ENCODE peak calls at places on chromosome 9, in six cellular contexts. R is A549, U is Peyer's patch, I is HCT116, J is sigmoid colon, X is spleen. K is an unnamed sample.

GRCh38 chr9:110669439-110669838 is 848 bp downstream of the MUSK start:
- DNase-seq in J (no peak), R (no peak), U (no peak), I (no peak), X (no peak), K (no peak)

GRCh38 chr9:136007906-136008692 is 46.9 kb upstream of the UBAC1 start:
- DNase-seq in X (no peak), J (no peak), R (peak), I (peak), U (no peak), K (no peak)

GRCh38 chr9:115657695-115658094 is 495.9 kb upstream of the PAPPA start:
- DNase-seq in U (no peak), R (no peak), J (no peak), X (no peak), I (no peak), K (no peak)

GRCh38 chr9:72977670-72978069 is 24.8 kb upstream of the ALDH1A1 start:
- DNase-seq in R (peak), X (no peak), J (no peak), I (no peak), U (no peak), K (no peak)

GRCh38 chr9:8727191-8727590 is 927.6 kb upstream of the DMAC1 start:
- DNase-seq in J (no peak), R (no peak), X (no peak), I (no peak), U (no peak), K (no peak)

GRCh38 chr9:81083062-81083461 is 606.3 kb downstream of the TLE1 start:
- DNase-seq in U (no peak), I (no peak), R (peak), J (peak), X (no peak), K (no peak)

GRCh38 chr9:33329117-33329563 is 38.8 kb downstream of the NFX1 start:
- DNase-seq in X (no peak), J (peak), R (peak), I (no peak), U (peak), K (no peak)

GRCh38 chr9:73357607-73358006 is 205.9 kb downstream of the ANXA1 start:
- DNase-seq in U (no peak), J (no peak), I (no peak), X (no peak), R (no peak), K (peak)

GRCh38 chr9:69175488-69175872 is 1.4 kb downstream of the TJP2 start:
- DNase-seq in R (no peak), I (no peak), X (no peak), J (no peak), U (no peak), K (peak)

GRCh38 chr9:14315754-14316573 is 2.0 kb upstream of the NFIB start:
- DNase-seq in R (peak), X (no peak), J (no peak), I (no peak), U (no peak), K (peak)

GRCh38 chr9:14313951-14314423 is at the start of gene NFIB:
- DNase-seq in U (peak), J (peak), R (peak), I (no peak), X (peak), K (peak)

GRCh38 chr9:14314424-14314928 is 535 bp upstream of the NFIB start:
- DNase-seq in J (peak), X (no peak), U (peak), R (peak), I (peak), K (peak)

GRCh38 chr9:14316574-14317304 is 2.8 kb upstream of the NFIB start:
- DNase-seq in J (no peak), R (no peak), I (no peak), U (no peak), X (no peak), K (no peak)

GRCh38 chr9:14314929-14315753 is 1.2 kb upstream of the NFIB start:
- DNase-seq in U (peak), X (peak), I (no peak), R (peak), J (peak), K (peak)
- TF ChIP-seq POLR2A in U (peak), X (no peak), I (no peak), R (peak), J (no peak), K (no peak)

GRCh38 chr9:97411789-97412627 is at the start of gene TDRD7:
- DNase-seq in J (peak), X (peak), U (peak), R (peak), I (peak), K (peak)
- TF ChIP-seq POLR2A in J (no peak), X (no peak), U (peak), R (no peak), I (no peak), K (no peak)

DNA sequence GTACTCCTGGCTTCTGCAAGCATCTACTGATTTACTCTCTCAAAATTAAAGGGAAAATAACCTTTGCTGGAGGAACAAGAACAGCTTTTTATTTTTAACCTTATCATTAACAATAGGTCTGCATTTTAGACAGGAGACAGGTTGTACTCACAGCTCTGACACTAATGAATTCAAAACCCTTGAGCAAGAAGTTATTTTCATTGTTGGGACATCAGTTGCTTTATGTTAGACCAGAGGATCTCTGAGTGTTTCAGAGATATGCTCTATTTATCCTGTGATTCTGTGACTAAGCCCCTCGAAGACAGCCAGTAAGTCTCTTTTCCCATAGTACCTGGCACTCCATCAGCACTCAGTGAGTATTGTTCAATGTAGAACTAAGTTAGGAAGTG is 190.2 kb upstream of the PCSK5 start:
- DNase-seq in I (no peak), R (no peak), X (no peak), U (no peak), J (no peak), K (no peak)
- TF ChIP-seq POLR2A in I (no peak), R (no peak), X (no peak), U (no peak), J (no peak), K (no peak)

GRCh38 chr9:129412814-129413536 is 207.9 kb downstream of the C9orf50 start:
- DNase-seq in I (no peak), J (peak), U (peak), X (peak), R (peak), K (peak)
- TF ChIP-seq POLR2A in I (no peak), J (peak), U (no peak), X (peak), R (peak), K (no peak)

GRCh38 chr9:129610473-129611301 is 10.2 kb downstream of the C9orf50 start:
- DNase-seq in R (peak), J (peak), X (peak), U (peak), I (no peak), K (peak)
- TF ChIP-seq POLR2A in R (peak), J (no peak), X (no peak), U (no peak), I (no peak), K (no peak)

GRCh38 chr9:124296094-124296493 is 38.3 kb downstream of the NEK6 start:
- DNase-seq in X (no peak), R (no peak), U (no peak), I (no peak), J (no peak), K (no peak)

GRCh38 chr9:124297553-124297905 is 39.8 kb downstream of the NEK6 start:
- DNase-seq in J (peak), R (peak), X (no peak), I (peak), U (peak), K (no peak)

GRCh38 chr9:124296800-124297552 is 39.2 kb downstream of the NEK6 start:
- DNase-seq in X (no peak), U (no peak), R (no peak), I (no peak), J (no peak), K (no peak)

GRCh38 chr9:124293712-124294504 is 36.2 kb downstream of the NEK6 start:
- DNase-seq in R (no peak), X (no peak), J (no peak), I (no peak), U (peak), K (no peak)

GRCh38 chr9:124295097-124295794 is 37.5 kb downstream of the NEK6 start:
- DNase-seq in X (no peak), R (no peak), I (no peak), J (peak), U (no peak), K (no peak)
- TF ChIP-seq POLR2A in X (no peak), R (no peak), I (no peak), J (no peak), U (no peak), K (no peak)

DNA sequence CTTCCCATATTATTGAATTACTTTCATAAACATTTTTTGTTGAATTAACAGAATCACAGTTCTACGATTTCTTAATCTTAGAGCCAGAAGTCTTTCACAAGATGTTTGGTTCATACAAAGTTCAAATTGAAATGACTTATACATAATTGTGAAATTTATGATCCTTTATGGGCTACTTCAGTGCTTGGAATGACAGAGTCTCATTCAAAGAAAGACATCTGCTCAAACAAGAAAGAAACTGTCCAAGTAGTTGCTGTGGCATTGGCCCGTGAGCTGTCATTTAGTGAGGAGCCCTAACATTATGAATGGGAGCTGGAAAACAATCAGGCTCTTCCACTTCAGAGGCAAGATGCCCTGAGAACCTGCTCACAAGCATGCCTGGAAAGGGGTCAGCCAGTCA is 63.4 kb downstream of the AUH start:
- DNase-seq in X (no peak), R (no peak), U (no peak), I (no peak), J (no peak), K (no peak)
- TF ChIP-seq POLR2A in X (no peak), R (no peak), U (no peak), I (no peak), J (no peak), K (no peak)

GRCh38 chr9:129139993-129140396 is 28.8 kb downstream of the PTPA start:
- DNase-seq in I (peak), X (peak), J (peak), R (peak), U (peak), K (peak)
- TF ChIP-seq POLR2A in I (no peak), X (no peak), J (peak), R (peak), U (peak), K (no peak)

GRCh38 chr9:14320272-14321245 is 6.6 kb upstream of the NFIB start:
- DNase-seq in X (no peak), R (peak), I (no peak), J (no peak), U (peak), K (peak)
- TF ChIP-seq POLR2A in X (no peak), R (no peak), I (no peak), J (no peak), U (peak), K (no peak)

GRCh38 chr9:129626944-129627297 is 958 bp downstream of the NTMT1 start:
- DNase-seq in I (no peak), J (no peak), X (no peak), U (no peak), R (no peak), K (no peak)
- TF ChIP-seq POLR2A in I (no peak), J (no peak), X (no peak), U (no peak), R (no peak), K (no peak)